ENCODE peak calls at places on chromosomes 12 and 14, in eight cellular contexts. K, O, I, Y, P, U, L and N are unnamed samples.

GRCh38 chr12:96670334-96670899 is 181.0 kb downstream of the CFAP54 start:
- DNase-seq in K (no peak), O (no peak), I (no peak), Y (no peak), P (no peak), U (no peak), L (no peak), N (no peak)

GRCh38 chr14:97106166-97106565 is 309.0 kb downstream of the VRK1 start:
- DNase-seq in K (no peak), O (no peak), I (no peak), Y (no peak), P (no peak), U (no peak), L (no peak), N (no peak)

GRCh38 chr14:73802431-73803188 is 49.0 kb upstream of the PTGR2 start:
- DNase-seq in K (no peak), O (no peak), I (no peak), Y (no peak), P (no peak), U (no peak), L (no peak), N (no peak)

GRCh38 chr14:47439953-47440352 is 235.5 kb downstream of the MDGA2 start:
- DNase-seq in K (no peak), O (no peak), I (no peak), Y (no peak), P (no peak), U (no peak), L (no peak), N (no peak)

GRCh38 chr14:68888025-68888850 is 90.9 kb downstream of the ACTN1 start:
- DNase-seq in K (no peak), O (no peak), I (no peak), Y (no peak), P (peak), U (no peak), L (no peak), N (no peak)

GRCh38 chr12:69383074-69383473 is 23.5 kb downstream of the YEATS4 start:
- DNase-seq in K (no peak), O (no peak), I (no peak), Y (no peak), P (no peak), U (no peak), L (no peak), N (no peak)

GRCh38 chr12:89461649-89462612 is 62.7 kb downstream of the GALNT4 start:
- DNase-seq in K (no peak), O (peak), I (no peak), Y (peak), P (peak), U (no peak), L (no peak), N (peak)

GRCh38 chr12:88834226-88834625 is 254.0 kb upstream of the KITLG start:
- DNase-seq in K (no peak), O (no peak), I (no peak), Y (no peak), P (peak), U (no peak), L (no peak), N (no peak)

GRCh38 chr12:26027401-26027800 is 68.9 kb downstream of the RASSF8 start:
- DNase-seq in K (no peak), O (no peak), I (no peak), Y (no peak), P (no peak), U (no peak), L (no peak), N (no peak)

GRCh38 chr14:104315169-104315568 is 176.8 kb downstream of the KIF26A start:
- DNase-seq in K (no peak), O (no peak), I (no peak), Y (no peak), P (no peak), U (no peak), L (no peak), N (no peak)

GRCh38 chr12:4412462-4412861 is 33.0 kb upstream of the FGF23 start:
- DNase-seq in K (no peak), O (no peak), I (no peak), Y (no peak), P (no peak), U (no peak), L (no peak), N (no peak)

GRCh38 chr14:99075061-99075460 is 196.9 kb downstream of the BCL11B start:
- DNase-seq in K (no peak), O (no peak), I (peak), Y (no peak), P (no peak), U (no peak), L (no peak), N (no peak)

GRCh38 chr12:66144796-66145754 is 14.5 kb upstream of the LLPH start:
- DNase-seq in K (no peak), O (peak), I (peak), Y (peak), P (peak), U (peak), L (no peak), N (peak)

GRCh38 chr14:94180655-94181271 is 6.6 kb downstream of the PPP4R4 start:
- DNase-seq in K (peak), O (peak), I (no peak), Y (peak), P (peak), U (peak), L (no peak), N (peak)

GRCh38 chr12:49057888-49058287 is 2.7 kb downstream of the KMT2D start:
- DNase-seq in K (no peak), O (no peak), I (peak), Y (no peak), P (no peak), U (peak), L (no peak), N (no peak)

GRCh38 chr14:52356025-52356424 is 41.9 kb downstream of the PTGER2 start:
- DNase-seq in K (no peak), O (no peak), I (no peak), Y (no peak), P (peak), U (no peak), L (no peak), N (no peak)

GRCh38 chr14:100030441-100031153 is 34.6 kb upstream of the EVL start:
- DNase-seq in K (peak), O (peak), I (no peak), Y (peak), P (peak), U (no peak), L (no peak), N (peak)

GRCh38 chr14:72665259-72665658 is 228.6 kb downstream of the DPF3 start:
- DNase-seq in K (peak), O (peak), I (no peak), Y (peak), P (peak), U (no peak), L (no peak), N (peak)

GRCh38 chr12:64650762-64651161 is 40.5 kb downstream of the RASSF3 start:
- DNase-seq in K (no peak), O (no peak), I (no peak), Y (peak), P (no peak), U (no peak), L (no peak), N (no peak)

GRCh38 chr14:75283884-75284563 is 5.4 kb downstream of the FOS start:
- DNase-seq in K (no peak), O (no peak), I (no peak), Y (no peak), P (peak), U (no peak), L (no peak), N (no peak)

GRCh38 chr14:57833304-57833703 is 32.6 kb downstream of the SLC35F4 start:
- DNase-seq in K (peak), O (peak), I (no peak), Y (peak), P (peak), U (no peak), L (no peak), N (peak)

GRCh38 chr14:74924061-74924460 is 1.0 kb upstream of the RPS6KL1 start:
- DNase-seq in K (no peak), O (no peak), I (no peak), Y (no peak), P (no peak), U (no peak), L (no peak), N (no peak)

GRCh38 chr14:64502476-64503183 is 1.0 kb downstream of the ZBTB25 start:
- DNase-seq in K (no peak), O (no peak), I (no peak), Y (no peak), P (peak), U (peak), L (no peak), N (no peak)

GRCh38 chr12:124233041-124233836 is 61.7 kb upstream of the RFLNA start:
- DNase-seq in K (peak), O (no peak), I (no peak), Y (peak), P (peak), U (no peak), L (no peak), N (peak)

GRCh38 chr14:63650336-63650952 is 8.8 kb upstream of the WDR89 start:
- DNase-seq in K (no peak), O (no peak), I (peak), Y (peak), P (peak), U (peak), L (no peak), N (no peak)

GRCh38 chr14:100780646-100781355 is 45.1 kb upstream of the MEG3 start:
- DNase-seq in K (no peak), O (no peak), I (no peak), Y (no peak), P (no peak), U (no peak), L (no peak), N (no peak)

GRCh38 chr12:5022030-5022429 is 21.6 kb upstream of the KCNA5 start:
- DNase-seq in K (no peak), O (no peak), I (no peak), Y (no peak), P (no peak), U (no peak), L (no peak), N (peak)

GRCh38 chr12:62802981-62803380 is 132.0 kb downstream of the PPM1H start:
- DNase-seq in K (no peak), O (no peak), I (no peak), Y (no peak), P (no peak), U (no peak), L (no peak), N (no peak)